ENCODE peak calls at places on chromosomes 12 and 14, in six cellular contexts. V is K562, Y is H1, S is GM12878, U is GM12891, R is HepG2. H is an unnamed sample.
A peak's percentile ranks its signal among the peaks of the same experiment; 100 is the strongest.

GRCh38 chr12:39144613-39145061 is 239.2 kb upstream of the CPNE8 start:
- DNase-seq in V (no peak), Y (no peak), S (no peak), U (no peak), R (no peak), H (no peak)

GRCh38 chr12:114701104-114701414 is 17.1 kb upstream of the TBX3 start:
- DNase-seq in V (no peak), Y (no peak), S (no peak), U (no peak), R (no peak), H (no peak)

GRCh38 chr12:96571101-96571862 is 81.9 kb downstream of the CFAP54 start:
- DNase-seq in V (no peak), Y (no peak), S (peak; percentile 93), U (no peak), R (no peak), H (no peak)

GRCh38 chr12:12671850-12672660 is 23.9 kb downstream of the GPR19 start:
- DNase-seq in V (no peak), Y (no peak), S (no peak), U (no peak), R (no peak), H (no peak)

GRCh38 chr12:15608931-15609330 is 180.3 kb downstream of the EPS8 start:
- DNase-seq in V (no peak), Y (no peak), S (no peak), U (no peak), R (no peak), H (no peak)

GRCh38 chr12:110301065-110301806 is 20.2 kb downstream of the ATP2A2 start:
- DNase-seq in V (no peak), Y (no peak), S (no peak), U (no peak), R (no peak), H (no peak)

GRCh38 chr12:132075714-132076553 is 68.2 kb downstream of the DDX51 start:
- DNase-seq in V (no peak), Y (no peak), S (no peak), U (no peak), R (no peak), H (no peak)

GRCh38 chr14:93889739-93890138 is 37.4 kb upstream of the FAM181A start:
- DNase-seq in V (no peak), Y (no peak), S (no peak), U (no peak), R (no peak), H (no peak)

GRCh38 chr12:6056406-6057211 is 67.9 kb downstream of the VWF start:
- DNase-seq in V (peak; percentile 13), Y (peak; percentile 33), S (no peak), U (no peak), R (peak; percentile 14), H (no peak)

GRCh38 chr12:104637616-104638015 is 180.9 kb downstream of the CHST11 start:
- DNase-seq in V (no peak), Y (no peak), S (no peak), U (no peak), R (no peak), H (no peak)

GRCh38 chr12:44835641-44836379 is 40.3 kb downstream of the NELL2 start:
- DNase-seq in V (no peak), Y (no peak), S (no peak), U (no peak), R (no peak), H (no peak)

GRCh38 chr14:69848156-69848555 is 31.1 kb upstream of the SMOC1 start:
- DNase-seq in V (no peak), Y (no peak), S (no peak), U (no peak), R (peak; percentile 58), H (no peak)

GRCh38 chr14:88039197-88039596 is 34.3 kb downstream of the GPR65 start:
- DNase-seq in V (no peak), Y (no peak), S (no peak), U (no peak), R (no peak), H (no peak)

GRCh38 chr14:60973070-60973469 is 7.8 kb downstream of the TRMT5 start:
- DNase-seq in V (no peak), Y (no peak), S (no peak), U (no peak), R (no peak), H (no peak)

GRCh38 chr12:6925543-6926279 is 2.0 kb upstream of the ATN1 start:
- DNase-seq in V (no peak), Y (no peak), S (no peak), U (no peak), R (no peak), H (no peak)

GRCh38 chr14:53538316-53538851 is 385.3 kb upstream of the DDHD1 start:
- DNase-seq in V (no peak), Y (no peak), S (no peak), U (no peak), R (no peak), H (no peak)

GRCh38 chr14:90443161-90444076 is 46.6 kb downstream of the CALM1 start:
- DNase-seq in V (no peak), Y (no peak), S (no peak), U (no peak), R (no peak), H (no peak)

GRCh38 chr14:66228267-66228970 is 257.8 kb upstream of the CCDC196 start:
- DNase-seq in V (no peak), Y (no peak), S (no peak), U (no peak), R (no peak), H (no peak)

GRCh38 chr12:103840399-103840880 is 594 bp downstream of the NT5DC3 start:
- DNase-seq in V (peak; percentile 51), Y (no peak), S (no peak), U (peak; percentile 34), R (no peak), H (peak; percentile 29)

GRCh38 chr12:24073170-24073810 is 123.8 kb upstream of the SOX5 start:
- DNase-seq in V (no peak), Y (no peak), S (no peak), U (no peak), R (no peak), H (no peak)

GRCh38 chr12:132429932-132430643 is 59.9 kb upstream of the FBRSL1 start:
- DNase-seq in V (peak; percentile 80), Y (no peak), S (no peak), U (peak; percentile 78), R (no peak), H (peak; percentile 70)

DNA sequence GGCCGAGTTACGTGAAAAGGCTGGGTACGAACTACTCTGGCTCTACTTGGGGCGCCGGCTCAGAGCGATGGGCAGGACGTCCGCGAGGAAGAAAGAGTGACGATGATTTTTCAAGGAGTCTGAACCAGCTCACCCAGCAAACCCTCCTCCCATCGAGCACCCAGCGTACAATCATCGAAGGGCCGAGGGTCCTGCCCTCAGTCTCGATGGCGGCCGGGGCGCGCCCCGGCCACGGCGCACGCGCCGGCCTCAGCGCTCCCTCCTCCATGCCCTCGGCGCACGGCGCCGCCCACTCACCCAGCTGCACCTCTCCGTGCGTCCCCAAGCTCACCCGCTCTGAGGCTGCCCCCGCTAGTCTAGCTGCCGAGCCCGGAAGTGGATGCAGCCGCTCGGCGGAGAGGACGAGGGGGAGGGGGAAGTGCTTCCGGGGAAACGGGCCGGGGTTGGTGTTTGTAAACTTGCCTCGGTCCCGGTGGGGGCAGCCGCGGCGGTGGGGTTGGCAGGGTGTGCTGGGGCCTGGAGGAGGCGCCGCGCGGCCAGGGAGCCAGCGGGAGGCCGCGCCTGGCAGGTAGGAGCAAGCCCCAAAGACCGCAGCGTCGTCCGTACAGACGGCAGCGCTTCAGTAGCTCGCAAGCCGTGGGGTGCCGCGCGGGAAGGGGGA is at the start of the genes CSAD and ZNF740:
- DNase-seq in V (peak; percentile 97), Y (peak; percentile 94), S (peak; percentile 91), U (peak; percentile 99), R (peak; percentile 95), H (peak; percentile 98)
- TF ChIP-seq POLR2A in V (peak; percentile 86), Y (no peak), S (peak; percentile 81), U (peak; percentile 93), R (peak; percentile 88), H (peak; percentile 83)

GRCh38 chr12:117188961-117189724 is 1.1 kb downstream of the FBXO21 start:
- DNase-seq in V (no peak), Y (no peak), S (no peak), U (no peak), R (no peak), H (no peak)
- TF ChIP-seq POLR2AphosphoS5 in V (no peak), Y (no peak), S (no peak), U (no peak), R (no peak), H (no peak)

DNA sequence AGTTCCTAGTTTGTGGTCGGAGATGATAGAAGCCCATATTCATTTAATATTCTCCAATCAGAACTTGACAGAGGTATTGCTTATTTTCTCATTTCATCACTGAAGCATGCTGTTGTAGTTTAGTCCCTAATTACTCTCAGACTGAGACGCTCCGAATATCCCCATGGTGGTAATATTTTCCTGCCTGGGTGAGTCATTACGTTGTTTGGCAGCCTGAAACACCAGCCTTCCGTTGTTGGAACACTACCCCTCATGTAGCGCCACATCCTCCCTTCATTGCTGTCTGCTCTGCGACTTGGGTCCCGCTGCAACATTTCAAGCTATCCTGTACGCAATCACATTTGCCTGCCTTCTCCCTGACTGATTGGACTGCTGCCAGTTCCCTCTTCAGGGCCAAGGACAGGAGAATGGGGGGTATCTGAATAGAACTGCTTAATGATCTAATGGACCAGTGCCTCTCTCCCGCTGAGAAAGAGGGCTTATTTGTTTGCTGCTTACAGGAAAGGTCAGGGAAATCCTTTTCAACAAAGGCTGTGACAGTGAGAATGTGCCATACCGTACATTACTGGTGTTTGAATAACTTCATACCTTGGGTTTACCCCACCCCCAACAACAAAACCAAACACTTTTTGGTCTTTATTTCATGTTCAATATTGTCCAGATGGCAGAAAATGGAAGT is 369.2 kb downstream of the NPAS3 start:
- DNase-seq in V (no peak), Y (no peak), S (no peak), U (no peak), R (no peak), H (no peak)
- TF ChIP-seq TAF1 in V (no peak), Y (no peak), S (no peak), U (no peak), R (no peak), H (no peak)

GRCh38 chr12:48923117-48923516 is 2.2 kb downstream of the FKBP11 start:
- DNase-seq in V (no peak), Y (no peak), S (no peak), U (no peak), R (no peak), H (no peak)

GRCh38 chr12:48929551-48929950 is 4.3 kb upstream of the FKBP11 start:
- DNase-seq in V (no peak), Y (no peak), S (no peak), U (no peak), R (no peak), H (no peak)

GRCh38 chr12:48927261-48927660 is 2.0 kb upstream of the FKBP11 start:
- DNase-seq in V (no peak), Y (no peak), S (no peak), U (no peak), R (no peak), H (no peak)

GRCh38 chr12:48924617-48925217 is 575 bp downstream of the FKBP11 start:
- DNase-seq in V (no peak), Y (peak; percentile 29), S (peak; percentile 40), U (peak; percentile 81), R (no peak), H (peak; percentile 75)

DNA sequence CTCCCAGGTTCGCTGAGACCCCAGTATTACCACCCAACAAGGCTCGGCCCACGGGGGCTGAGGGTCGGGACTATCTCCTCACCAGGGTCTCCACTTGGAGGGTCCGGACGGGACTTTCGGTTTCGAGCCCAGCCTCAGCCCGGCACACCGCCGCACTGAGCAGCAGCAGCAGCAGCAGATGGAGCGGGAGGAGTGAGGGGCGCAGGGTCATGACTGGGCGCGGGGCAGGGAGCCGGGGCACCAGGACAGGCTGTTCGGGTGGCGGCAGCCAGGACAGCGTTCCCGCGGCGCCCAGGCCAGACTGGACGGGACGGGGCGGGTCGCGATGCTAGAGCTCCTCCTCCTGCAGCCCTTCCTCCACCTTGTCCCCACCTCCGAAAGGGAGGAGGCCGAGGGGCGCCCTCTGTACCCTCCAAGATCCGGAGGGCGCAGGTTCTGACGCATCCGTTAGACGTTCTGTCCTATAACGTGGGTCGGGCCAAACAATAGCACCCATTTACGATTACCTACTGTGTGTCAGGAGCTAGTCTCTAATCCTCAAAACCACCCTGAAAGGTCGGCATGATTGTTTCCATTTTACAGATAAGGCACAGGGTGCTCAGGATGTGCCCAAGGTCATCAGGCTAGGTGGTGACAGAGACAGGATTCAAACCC is at the start of gene FKBP11:
- DNase-seq in V (no peak), Y (peak; percentile 46), S (peak; percentile 30), U (peak; percentile 70), R (no peak), H (peak; percentile 72)
- TF ChIP-seq POLR2A in V (no peak), Y (peak; percentile 56), S (peak; percentile 98), U (peak; percentile 71), R (peak; percentile 50), H (peak; percentile 88)